ENCODE peak calls at places on chromosomes 7 and 10, in eight cellular contexts. L is A673, H is heart left ventricle, T is tibial nerve, Q is HCT116, S is H1, E is astrocyte of the spinal cord, R is psoas muscle. B is an unnamed sample.

GRCh38 chr10:43194861-43195260 is 56.6 kb downstream of the CSGALNACT2 start:
- DNase-seq in L (no peak), H (no peak), T (no peak), Q (no peak), S (no peak), E (no peak), R (no peak), B (no peak)

GRCh38 chr10:14302035-14302434 is 28.7 kb downstream of the FRMD4A start:
- DNase-seq in L (peak), H (no peak), T (no peak), Q (no peak), S (no peak), E (peak), R (no peak), B (no peak)

GRCh38 chr7:155733582-155734444 is 78.5 kb downstream of the SHH start:
- DNase-seq in L (no peak), H (no peak), T (no peak), Q (no peak), S (no peak), E (no peak), R (no peak), B (no peak)

GRCh38 chr10:69742928-69743602 is 58.6 kb upstream of the COL13A1 start:
- DNase-seq in L (peak), H (no peak), T (no peak), Q (peak), S (peak), E (no peak), R (no peak), B (no peak)

GRCh38 chr7:68823996-68824780 is 774.1 kb upstream of the AUTS2 start:
- DNase-seq in L (no peak), H (no peak), T (no peak), Q (no peak), S (no peak), E (no peak), R (no peak), B (no peak)

GRCh38 chr10:118808601-118809371 is 54.0 kb upstream of the CACUL1 start:
- DNase-seq in L (no peak), H (no peak), T (no peak), Q (no peak), S (no peak), E (no peak), R (no peak), B (no peak)

GRCh38 chr7:108226723-108227359 is 96.7 kb upstream of the LAMB4 start:
- DNase-seq in L (peak), H (no peak), T (no peak), Q (no peak), S (no peak), E (no peak), R (no peak), B (no peak)

GRCh38 chr7:18045171-18045570 is 17.5 kb upstream of the PRPS1L1 start:
- DNase-seq in L (no peak), H (no peak), T (no peak), Q (no peak), S (no peak), E (no peak), R (no peak), B (no peak)

GRCh38 chr10:45817130-45817859 is 30.0 kb downstream of the AGAP4 start:
- DNase-seq in L (no peak), H (no peak), T (no peak), Q (no peak), S (no peak), E (no peak), R (no peak), B (no peak)

GRCh38 chr7:46286346-46286745 is 365.3 kb upstream of the IGFBP3 start:
- DNase-seq in L (no peak), H (no peak), T (no peak), Q (no peak), S (no peak), E (no peak), R (no peak), B (no peak)

GRCh38 chr10:47038881-47039557 is 127.8 kb downstream of the PTPN20 start:
- DNase-seq in L (no peak), H (no peak), T (no peak), Q (no peak), S (no peak), E (no peak), R (no peak), B (no peak)

GRCh38 chr10:46560952-46561351 is 4.5 kb upstream of the GPRIN2 start:
- DNase-seq in L (no peak), H (no peak), T (no peak), Q (no peak), S (no peak), E (no peak), R (no peak), B (no peak)

GRCh38 chr10:70691601-70692000 is 19.3 kb downstream of the ADAMTS14 start:
- DNase-seq in L (no peak), H (no peak), T (no peak), Q (no peak), S (no peak), E (no peak), R (no peak), B (no peak)

GRCh38 chr10:51510231-51510630 is 189.2 kb downstream of the CSTF2T start:
- DNase-seq in L (no peak), H (no peak), T (no peak), Q (no peak), S (no peak), E (no peak), R (no peak), B (no peak)

GRCh38 chr10:78177431-78178185 is 143.9 kb downstream of the RPS24 start:
- DNase-seq in L (peak), H (no peak), T (no peak), Q (no peak), S (no peak), E (no peak), R (no peak), B (no peak)

GRCh38 chr10:47024399-47025252 is 113.4 kb downstream of the PTPN20 start:
- DNase-seq in L (peak), H (no peak), T (peak), Q (peak), S (peak), E (peak), R (peak), B (no peak)

GRCh38 chr10:104291439-104291951 is 22.5 kb downstream of the GSTO2 start:
- DNase-seq in L (peak), H (peak), T (peak), Q (peak), S (peak), E (peak), R (peak), B (peak)
- H3K4me3 ChIP-seq in L (no peak), H (no peak), T (no peak), Q (no peak), S (peak), E (no peak), R (no peak), B (no peak)

GRCh38 chr10:125148021-125148439 is 12.3 kb downstream of the CTBP2 start:
- DNase-seq in L (peak), H (no peak), T (no peak), Q (no peak), S (no peak), E (no peak), R (peak), B (no peak)
- TF ChIP-seq CTCF in L (no peak), H (no peak), T (no peak), Q (no peak), S (no peak), E (no peak), R (no peak), B (no peak)

GRCh38 chr7:74175270-74175803 is 1.2 kb downstream of the EIF4H start:
- DNase-seq in L (no peak), H (no peak), T (no peak), Q (no peak), S (no peak), E (no peak), R (no peak), B (no peak)
- H3K4me3 ChIP-seq in L (peak), H (peak), T (peak), Q (peak), S (peak), E (peak), R (peak), B (peak)

DNA sequence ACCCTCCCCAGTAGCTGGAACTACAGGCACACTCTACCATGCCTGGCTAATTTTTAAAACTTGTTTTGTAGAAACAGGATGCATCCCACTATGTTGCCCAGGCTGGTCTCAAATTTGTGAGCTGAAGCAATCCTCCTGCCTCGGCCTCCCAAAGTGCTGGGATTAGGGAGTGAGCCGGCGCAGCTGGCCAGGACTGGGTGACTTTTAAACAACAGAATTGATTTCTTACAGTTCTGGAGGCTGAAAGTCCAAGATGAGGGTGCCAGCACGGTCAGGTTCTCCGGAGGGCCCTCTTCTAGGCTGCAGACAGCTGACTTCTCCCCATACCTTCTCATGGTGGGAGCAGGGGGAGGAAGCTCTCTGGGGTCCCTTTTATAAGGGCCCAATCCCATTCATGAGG is 75.2 kb upstream of the CHST15 start:
- DNase-seq in L (no peak), H (no peak), T (no peak), Q (no peak), S (no peak), E (no peak), R (no peak), B (no peak)
- TF ChIP-seq CTCF in L (no peak), H (no peak), T (no peak), Q (no peak), S (no peak), E (no peak), R (no peak), B (no peak)

GRCh38 chr10:93463723-93464511 is 18.2 kb downstream of the MYOF start:
- DNase-seq in L (no peak), H (no peak), T (no peak), Q (no peak), S (no peak), E (peak), R (peak), B (no peak)

GRCh38 chr10:93465806-93466675 is 16.1 kb downstream of the MYOF start:
- DNase-seq in L (peak), H (peak), T (peak), Q (peak), S (no peak), E (peak), R (peak), B (peak)

GRCh38 chr10:93462881-93463280 is 19.3 kb downstream of the MYOF start:
- DNase-seq in L (peak), H (no peak), T (no peak), Q (no peak), S (no peak), E (peak), R (no peak), B (no peak)

GRCh38 chr10:93462371-93462770 is 19.8 kb downstream of the MYOF start:
- DNase-seq in L (no peak), H (no peak), T (no peak), Q (no peak), S (no peak), E (no peak), R (no peak), B (no peak)

GRCh38 chr10:93464826-93465388 is 17.2 kb downstream of the MYOF start:
- DNase-seq in L (no peak), H (no peak), T (no peak), Q (no peak), S (no peak), E (no peak), R (no peak), B (no peak)
- H3K4me3 ChIP-seq in L (no peak), H (no peak), T (no peak), Q (peak), S (no peak), E (no peak), R (no peak), B (no peak)

B was measured in HFF-Myc.